ENCODE peak calls at places on chromosomes 2 and 18, in five cellular contexts. C is stomach, H is breast epithelium, U is IMR-90, I is adrenal gland. M is an unnamed sample.

GRCh38 chr2:182915369-182916326 is 49.2 kb upstream of the FRZB start:
- DNase-seq in C (no peak), U (peak), H (no peak), I (no peak), M (peak)

GRCh38 chr18:58186258-58186948 is 142.4 kb downstream of the NEDD4L start:
- DNase-seq in H (no peak), C (peak), U (peak), I (peak), M (peak)

GRCh38 chr18:74806700-74807416 is 209.2 kb downstream of the ZNF407 start:
- DNase-seq in U (peak), C (no peak), H (no peak), I (no peak), M (peak)

GRCh38 chr2:19357383-19358241 is 811 bp downstream of the OSR1 start:
- DNase-seq in U (peak), C (peak), I (no peak), H (no peak), M (no peak)

GRCh38 chr2:101737478-101738240 is 40.2 kb downstream of the MAP4K4 start:
- DNase-seq in I (no peak), H (no peak), C (no peak), U (no peak), M (no peak)

GRCh38 chr2:161905389-161906046 is 168.5 kb downstream of the DPP4 start:
- DNase-seq in U (no peak), C (no peak), I (no peak), H (no peak), M (no peak)

GRCh38 chr2:132466428-132467028 is 49.9 kb downstream of the GPR39 start:
- DNase-seq in C (no peak), I (no peak), U (no peak), H (no peak), M (no peak)

GRCh38 chr2:119853777-119854399 is 94.2 kb downstream of the PTPN4 start:
- DNase-seq in H (no peak), C (no peak), U (no peak), I (no peak), M (no peak)

GRCh38 chr2:160041091-160041490 is 21.3 kb downstream of the PLA2R1 start:
- DNase-seq in U (no peak), H (no peak), I (no peak), C (no peak), M (no peak)

GRCh38 chr2:217386041-217386440 is 526.2 kb upstream of the TNP1 start:
- DNase-seq in I (no peak), C (no peak), H (no peak), U (no peak), M (no peak)

GRCh38 chr2:16013571-16013970 is 73.2 kb downstream of the MYCN start:
- DNase-seq in I (no peak), U (no peak), H (no peak), C (no peak), M (no peak)

GRCh38 chr2:237901932-237902846 is 42.8 kb downstream of the RAMP1 start:
- DNase-seq in H (peak), I (no peak), C (no peak), U (no peak), M (no peak)

GRCh38 chr2:8303322-8303832 is 378.5 kb upstream of the ID2 start:
- DNase-seq in H (no peak), U (no peak), I (peak), C (peak), M (no peak)

GRCh38 chr18:59604877-59605276 is 92.3 kb downstream of the CCBE1 start:
- DNase-seq in C (no peak), I (no peak), H (no peak), U (peak), M (no peak)

DNA sequence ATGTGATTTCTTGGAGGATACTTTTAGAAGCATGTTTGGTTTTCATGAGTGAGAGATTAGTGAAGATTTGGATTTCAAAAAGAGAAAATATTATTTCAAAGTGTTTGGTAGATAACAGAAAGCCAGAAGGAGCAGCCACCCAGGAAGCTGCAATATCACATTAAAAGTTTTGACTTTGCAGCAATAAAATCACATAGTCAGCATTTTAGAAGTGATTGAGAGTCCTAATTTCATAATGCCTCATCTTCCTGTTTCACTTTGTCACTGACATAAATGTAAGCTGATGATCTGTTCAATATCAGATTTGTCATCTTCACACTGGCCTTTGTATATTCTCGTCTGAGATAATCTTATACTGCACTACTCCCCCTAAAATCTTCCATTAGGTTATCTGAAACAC is 690.5 kb downstream of the ADCYAP1 start:
- DNase-seq in U (no peak), C (no peak), H (no peak), I (no peak), M (no peak)
- H3K27ac ChIP-seq in U (no peak), C (no peak), H (no peak), I (no peak), M (no peak)

DNA sequence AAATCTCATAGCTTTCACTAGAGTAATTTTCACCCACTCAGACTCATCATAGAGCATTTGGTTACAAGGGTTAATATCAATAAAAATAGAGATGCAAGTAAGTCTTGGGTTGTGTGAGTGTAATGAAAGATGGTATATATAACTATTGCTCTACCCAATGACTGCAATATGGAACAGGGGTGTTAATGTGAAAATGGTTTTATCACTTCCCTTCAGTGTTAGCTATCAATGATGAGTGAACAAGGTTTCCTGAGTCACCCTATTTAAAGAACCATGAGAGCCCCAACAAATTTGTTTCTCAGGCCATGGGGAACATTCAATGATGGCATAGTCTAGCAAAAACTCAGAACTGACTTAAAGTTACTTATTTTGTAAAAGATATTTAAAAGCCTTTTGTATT is 1133.6 kb upstream of the ZEB2 start:
- DNase-seq in U (peak), H (no peak), I (no peak), C (no peak), M (no peak)
- H3K27ac ChIP-seq in U (peak), H (no peak), I (no peak), C (no peak), M (no peak)

GRCh38 chr2:67846341-67847070 is 216.3 kb downstream of the C1D start:
- DNase-seq in H (peak), I (peak), U (peak), C (peak), M (peak)
- H3K27ac ChIP-seq in H (peak), I (no peak), U (peak), C (peak), M (peak)

GRCh38 chr2:85711578-85712060 is 17.5 kb downstream of the GNLY start:
- DNase-seq in I (no peak), C (no peak), H (no peak), U (no peak), M (no peak)

GRCh38 chr2:85712261-85712660 is 18.1 kb downstream of the GNLY start:
- DNase-seq in C (no peak), H (no peak), I (peak), U (no peak), M (no peak)

GRCh38 chr2:85712849-85713612 is 18.9 kb downstream of the GNLY start:
- DNase-seq in U (peak), I (peak), H (no peak), C (peak), M (no peak)

GRCh38 chr2:85709385-85709784 is 15.2 kb downstream of the GNLY start:
- DNase-seq in I (peak), H (no peak), U (no peak), C (no peak), M (no peak)

GRCh38 chr2:85710687-85711577 is 16.8 kb downstream of the GNLY start:
- DNase-seq in U (no peak), H (no peak), C (no peak), I (peak), M (no peak)
- H3K27ac ChIP-seq in U (no peak), H (peak), C (peak), I (no peak), M (no peak)

DNA sequence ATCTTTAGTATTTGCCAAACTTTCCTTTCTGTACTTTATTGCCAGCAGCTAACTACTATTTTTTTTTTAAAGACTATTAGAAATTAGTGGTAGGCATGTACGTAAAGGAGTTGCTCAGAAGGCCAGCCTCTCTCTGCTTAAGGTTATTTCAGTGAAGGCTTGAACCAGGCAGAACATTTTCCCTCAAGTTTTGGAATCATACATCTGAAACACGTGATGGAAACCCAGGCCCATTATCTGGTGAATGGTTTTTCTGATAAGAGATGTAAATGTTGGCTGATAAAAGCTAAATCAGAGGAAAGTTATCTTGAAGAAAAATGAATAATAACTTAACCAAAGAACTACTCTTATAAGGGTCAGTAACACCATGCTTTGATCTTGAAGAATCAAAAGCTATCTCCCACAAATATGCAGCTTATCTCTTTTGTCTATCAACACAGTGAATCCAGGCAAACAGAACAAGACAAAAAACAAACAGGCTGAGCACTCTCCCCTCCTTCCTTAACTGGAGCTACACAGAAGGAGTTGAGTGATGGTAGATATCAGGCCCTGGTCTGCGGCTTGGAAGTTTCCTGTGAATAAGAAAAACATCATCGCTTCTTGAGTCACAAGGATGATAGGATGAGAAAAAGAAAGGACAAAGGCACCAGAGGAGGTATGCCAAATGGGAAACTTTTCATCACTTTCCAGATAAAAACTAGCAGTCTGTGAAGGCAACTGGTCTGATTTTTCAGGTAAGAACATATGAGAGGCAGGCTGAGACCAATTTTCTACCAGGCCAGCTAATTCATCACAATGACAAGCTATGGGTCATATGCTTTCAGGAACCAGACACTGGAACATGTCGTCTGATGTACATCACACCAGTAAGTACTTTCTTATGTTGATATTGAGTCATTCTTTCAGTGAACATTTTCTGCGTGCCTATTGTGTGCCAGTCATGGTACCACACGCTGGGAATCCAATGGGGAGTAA is 88.4 kb upstream of the STK17B start:
- DNase-seq in U (peak), I (no peak), H (no peak), C (no peak), M (no peak)
- H3K27ac ChIP-seq in U (peak), I (peak), H (peak), C (peak), M (no peak)

GRCh38 chr2:286774-287392 is 1.0 kb downstream of the ALKAL2 start:
- DNase-seq in I (peak), U (no peak), H (no peak), C (no peak), M (no peak)
- H3K27ac ChIP-seq in I (peak), U (no peak), H (no peak), C (peak), M (no peak)

DNA sequence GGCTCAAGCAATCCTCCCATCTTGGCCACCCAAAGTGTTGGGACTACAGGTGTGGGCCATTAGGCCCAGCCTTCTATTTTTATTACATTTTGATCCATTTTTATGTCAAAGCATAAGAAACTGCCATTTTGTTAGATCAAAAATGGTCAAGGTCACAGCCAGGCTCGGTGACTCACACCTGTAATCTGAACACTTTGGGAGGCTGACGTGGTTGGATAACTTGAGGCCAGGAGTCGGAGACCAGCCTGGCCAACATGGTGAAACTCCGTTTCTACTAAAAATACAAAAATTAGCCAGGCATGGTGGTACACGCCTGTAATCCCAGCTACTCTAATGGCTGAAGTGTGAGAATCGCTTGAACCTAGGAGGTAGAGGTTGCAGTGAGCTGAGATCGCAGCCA is 49.2 kb downstream of the EEF1B2 start:
- DNase-seq in I (peak), U (no peak), C (no peak), H (no peak), M (no peak)
- H3K27ac ChIP-seq in I (no peak), U (no peak), C (no peak), H (no peak), M (no peak)